ENCODE peak calls at places on chromosomes 4 and X, in seven cellular contexts. S is suprapubic skin, M is K562, C is ovary, K is stomach, N is A549, Q is transverse colon. L is an unnamed sample.

GRCh38 chrX:6472652-6473342 is 62.1 kb downstream of the VCX3A start:
- DNase-seq in N (no peak), S (no peak), M (no peak), Q (no peak), C (no peak), K (no peak), L (no peak)

GRCh38 chr4:176063718-176064117 is 1.9 kb upstream of the WDR17 start:
- DNase-seq in K (no peak), N (no peak), C (no peak), M (no peak), S (no peak), Q (no peak), L (no peak)

GRCh38 chrX:71095555-71095970 is at the start of gene FOXO4:
- DNase-seq in N (peak), M (peak), Q (peak), C (peak), K (peak), S (peak), L (peak)

GRCh38 chr4:133379681-133380438 is 230.8 kb downstream of the PCDH10 start:
- DNase-seq in K (no peak), M (no peak), S (no peak), C (no peak), Q (no peak), N (no peak), L (no peak)

GRCh38 chrX:116239944-116240391 is 69.4 kb downstream of the AGTR2 start:
- DNase-seq in S (no peak), C (no peak), Q (no peak), M (no peak), N (no peak), K (no peak), L (no peak)

GRCh38 chr4:98448923-98449322 is 187.7 kb downstream of the RAP1GDS1 start:
- DNase-seq in N (no peak), C (no peak), M (no peak), S (no peak), K (no peak), Q (peak), L (no peak)

GRCh38 chr4:2511645-2512131 is 24.8 kb upstream of the FAM193A start:
- DNase-seq in S (no peak), N (no peak), Q (no peak), C (no peak), M (no peak), K (no peak), L (no peak)

GRCh38 chr4:164888096-164888495 is 11.1 kb downstream of the APELA start:
- DNase-seq in C (no peak), Q (no peak), S (no peak), N (no peak), M (no peak), K (no peak), L (no peak)

GRCh38 chr4:137674066-137674465 is 141.8 kb upstream of the PCDH18 start:
- DNase-seq in N (no peak), S (no peak), K (no peak), Q (no peak), M (no peak), C (no peak), L (no peak)

DNA sequence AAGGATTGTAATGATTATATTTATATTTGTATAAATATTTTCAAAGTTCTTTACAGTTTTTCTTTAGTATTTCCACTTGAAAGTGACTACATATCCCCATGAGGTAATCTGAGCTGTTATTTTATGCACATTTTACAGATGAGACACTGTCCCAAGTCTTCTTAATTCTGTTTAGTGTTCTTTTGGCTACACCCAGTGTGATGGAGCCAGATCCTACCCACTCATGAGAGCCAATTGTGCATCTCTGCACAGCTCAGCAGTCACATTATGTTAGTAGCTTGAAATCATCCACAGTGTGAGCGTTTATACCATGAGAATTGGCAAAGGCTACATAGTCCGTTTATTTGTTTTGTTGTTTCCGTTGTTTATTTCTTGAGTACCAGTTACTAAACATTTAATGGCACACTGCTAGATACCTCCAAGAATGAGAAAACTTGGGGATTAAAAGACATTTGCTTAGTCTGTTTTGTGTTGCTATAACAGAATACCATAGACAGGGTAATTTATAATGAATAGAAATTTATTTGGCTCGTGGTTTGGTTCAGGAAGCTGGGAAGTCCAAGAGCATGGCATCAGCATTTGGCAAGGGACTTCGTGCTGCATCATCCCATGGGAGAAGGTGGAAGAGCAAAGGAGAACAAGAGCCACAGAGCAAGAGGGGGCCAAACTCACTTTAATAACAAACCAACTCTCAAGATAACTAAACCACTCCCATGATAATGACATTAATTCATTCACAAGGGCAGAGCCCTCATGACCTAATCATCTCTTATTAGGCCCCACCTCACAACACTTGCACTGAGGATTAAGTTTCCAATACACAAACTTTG is 113.1 kb upstream of the ATXN3L start:
- DNase-seq in Q (no peak), K (no peak), M (no peak), N (no peak), S (no peak), C (no peak), L (no peak)
- TF ChIP-seq EP300 in Q (no peak), K (no peak), M (no peak), N (no peak), S (no peak), C (no peak), L (no peak)

GRCh38 chr4:76949293-76950051 is at the start of gene SEPTIN11:
- DNase-seq in C (peak), N (peak), K (peak), M (peak), S (peak), Q (peak), L (peak)

GRCh38 chr4:76948441-76949292 is 885 bp upstream of the SEPTIN11 start:
- DNase-seq in C (peak), N (peak), K (peak), M (peak), S (peak), Q (peak), L (peak)

GRCh38 chr4:76950846-76951321 is 1.3 kb downstream of the SEPTIN11 start:
- DNase-seq in K (no peak), C (peak), Q (peak), N (peak), S (no peak), M (peak), L (no peak)

GRCh38 chr4:76951333-76952033 is 1.9 kb downstream of the SEPTIN11 start:
- DNase-seq in C (no peak), M (no peak), K (no peak), S (no peak), Q (no peak), N (no peak), L (no peak)

GRCh38 chr4:76950052-76950845 is 697 bp downstream of the SEPTIN11 start:
- DNase-seq in K (peak), S (peak), Q (peak), N (peak), M (peak), C (peak), L (peak)
- TF ChIP-seq EP300 in K (no peak), S (no peak), Q (no peak), N (no peak), M (no peak), C (no peak), L (peak)

GRCh38 chrX:53918697-53919096 is 125.6 kb downstream of the PHF8 start:
- DNase-seq in N (no peak), Q (no peak), M (no peak), S (no peak), K (no peak), C (no peak), L (no peak)
- TF ChIP-seq EP300 in N (no peak), Q (no peak), M (no peak), S (no peak), K (no peak), C (no peak), L (no peak)

GRCh38 chr4:14309429-14309828 is 681.9 kb upstream of the BOD1L1 start:
- DNase-seq in Q (no peak), C (no peak), S (no peak), N (no peak), K (no peak), M (no peak), L (no peak)
- TF ChIP-seq EP300 in Q (no peak), C (no peak), S (no peak), N (no peak), K (no peak), M (no peak), L (peak)

L was measured in tibial nerve.